ENCODE peak calls at places on chromosome 14, in six cellular contexts. One of them, this sample, is unnamed.

GRCh38 chr14:22822619-22823551 is 6.8 kb upstream of the MRPL52 start:
- DNase-seq in upper lobe of right lung: peak; percentile 88
- DNase-seq in SHP77 treated with DMSO at 0.1 percent for 48 hours: no peak
- DNase-seq in activated T-helper 1 cell treated with Interleukin-2 at 50 U/mL for 16 hours: peak; percentile 49
- DNase-seq in stimulated activated CD4-positive, alpha-beta T cell treated with anti-CD3 and anti-CD28 coated beads, Interleukin-12 subunit alpha, Interleukin-12 subunit beta, amount 100 ng/mL, for 24 hours: peak; percentile 40
- DNase-seq in AG10803: peak; percentile 89
- DNase-seq in this sample: no peak

GRCh38 chr14:40447032-40447431 is 1014.8 kb upstream of the FBXO33 start:
- DNase-seq in activated T-helper 1 cell treated with Interleukin-2 at 50 U/mL for 16 hours: no peak
- DNase-seq in SHP77 treated with DMSO at 0.1 percent for 48 hours: no peak
- DNase-seq in stimulated activated CD4-positive, alpha-beta T cell treated with anti-CD3 and anti-CD28 coated beads, Interleukin-12 subunit alpha, Interleukin-12 subunit beta, amount 100 ng/mL, for 24 hours: no peak
- DNase-seq in AG10803: no peak
- DNase-seq in upper lobe of right lung: no peak
- DNase-seq in this sample: no peak

GRCh38 chr14:38129705-38130104 is 78.0 kb upstream of the SSTR1 start:
- DNase-seq in activated T-helper 1 cell treated with Interleukin-2 at 50 U/mL for 16 hours: no peak
- DNase-seq in AG10803: no peak
- DNase-seq in stimulated activated CD4-positive, alpha-beta T cell treated with anti-CD3 and anti-CD28 coated beads, Interleukin-12 subunit alpha, Interleukin-12 subunit beta, amount 100 ng/mL, for 24 hours: no peak
- DNase-seq in SHP77 treated with DMSO at 0.1 percent for 48 hours: no peak
- DNase-seq in upper lobe of right lung: no peak
- DNase-seq in this sample: no peak

GRCh38 chr14:102415671-102416070 is 52.9 kb downstream of the TECPR2 start:
- DNase-seq in activated T-helper 1 cell treated with Interleukin-2 at 50 U/mL for 16 hours: no peak
- DNase-seq in SHP77 treated with DMSO at 0.1 percent for 48 hours: no peak
- DNase-seq in stimulated activated CD4-positive, alpha-beta T cell treated with anti-CD3 and anti-CD28 coated beads, Interleukin-12 subunit alpha, Interleukin-12 subunit beta, amount 100 ng/mL, for 24 hours: no peak
- DNase-seq in AG10803: no peak
- DNase-seq in upper lobe of right lung: no peak
- DNase-seq in this sample: no peak

GRCh38 chr14:57760891-57761290 is 105.0 kb downstream of the SLC35F4 start:
- DNase-seq in upper lobe of right lung: no peak
- DNase-seq in AG10803: no peak
- DNase-seq in SHP77 treated with DMSO at 0.1 percent for 48 hours: no peak
- DNase-seq in stimulated activated CD4-positive, alpha-beta T cell treated with anti-CD3 and anti-CD28 coated beads, Interleukin-12 subunit alpha, Interleukin-12 subunit beta, amount 100 ng/mL, for 24 hours: no peak
- DNase-seq in activated T-helper 1 cell treated with Interleukin-2 at 50 U/mL for 16 hours: no peak
- DNase-seq in this sample: no peak

GRCh38 chr14:40058916-40059897 is 627.0 kb upstream of the FBXO33 start:
- DNase-seq in AG10803: no peak
- DNase-seq in activated T-helper 1 cell treated with Interleukin-2 at 50 U/mL for 16 hours: no peak
- DNase-seq in upper lobe of right lung: no peak
- DNase-seq in SHP77 treated with DMSO at 0.1 percent for 48 hours: no peak
- DNase-seq in stimulated activated CD4-positive, alpha-beta T cell treated with anti-CD3 and anti-CD28 coated beads, Interleukin-12 subunit alpha, Interleukin-12 subunit beta, amount 100 ng/mL, for 24 hours: no peak
- DNase-seq in this sample: no peak

GRCh38 chr14:69828372-69828771 is 31.3 kb upstream of the SLC10A1 start:
- DNase-seq in upper lobe of right lung: no peak
- DNase-seq in SHP77 treated with DMSO at 0.1 percent for 48 hours: no peak
- DNase-seq in AG10803: no peak
- DNase-seq in stimulated activated CD4-positive, alpha-beta T cell treated with anti-CD3 and anti-CD28 coated beads, Interleukin-12 subunit alpha, Interleukin-12 subunit beta, amount 100 ng/mL, for 24 hours: no peak
- DNase-seq in activated T-helper 1 cell treated with Interleukin-2 at 50 U/mL for 16 hours: no peak
- DNase-seq in this sample: no peak

GRCh38 chr14:65071544-65071943 is 30.8 kb downstream of the MAX start:
- DNase-seq in SHP77 treated with DMSO at 0.1 percent for 48 hours: no peak
- DNase-seq in AG10803: no peak
- DNase-seq in activated T-helper 1 cell treated with Interleukin-2 at 50 U/mL for 16 hours: no peak
- DNase-seq in stimulated activated CD4-positive, alpha-beta T cell treated with anti-CD3 and anti-CD28 coated beads, Interleukin-12 subunit alpha, Interleukin-12 subunit beta, amount 100 ng/mL, for 24 hours: no peak
- DNase-seq in upper lobe of right lung: no peak
- DNase-seq in this sample: no peak

GRCh38 chr14:69133206-69134125 is 19.5 kb downstream of the DCAF5 start:
- DNase-seq in activated T-helper 1 cell treated with Interleukin-2 at 50 U/mL for 16 hours: no peak
- DNase-seq in upper lobe of right lung: no peak
- DNase-seq in stimulated activated CD4-positive, alpha-beta T cell treated with anti-CD3 and anti-CD28 coated beads, Interleukin-12 subunit alpha, Interleukin-12 subunit beta, amount 100 ng/mL, for 24 hours: no peak
- DNase-seq in SHP77 treated with DMSO at 0.1 percent for 48 hours: no peak
- DNase-seq in AG10803: peak; percentile 67
- DNase-seq in this sample: peak; percentile 30

GRCh38 chr14:73728106-73729014 is 14.2 kb upstream of the PNMA1 start:
- DNase-seq in AG10803: peak; percentile 69
- DNase-seq in stimulated activated CD4-positive, alpha-beta T cell treated with anti-CD3 and anti-CD28 coated beads, Interleukin-12 subunit alpha, Interleukin-12 subunit beta, amount 100 ng/mL, for 24 hours: peak; percentile 70
- DNase-seq in SHP77 treated with DMSO at 0.1 percent for 48 hours: peak; percentile 73
- DNase-seq in activated T-helper 1 cell treated with Interleukin-2 at 50 U/mL for 16 hours: peak; percentile 77
- DNase-seq in upper lobe of right lung: peak; percentile 87
- DNase-seq in this sample: peak; percentile 79